ENCODE peak calls at places on chromosome 18, in four cellular contexts. N is AG04450, S is lower leg skin, X is esophagus squamous epithelium. R is an unnamed sample.

GRCh38 chr18:34661464-34662087 is 48.5 kb upstream of the DTNA start:
- DNase-seq in S (no peak), N (peak; percentile 7), X (no peak), R (peak; percentile 33)

GRCh38 chr18:62617793-62618591 is 95.2 kb downstream of the ZCCHC2 start:
- DNase-seq in S (peak; percentile 10), N (no peak), X (no peak), R (no peak)

GRCh38 chr18:67574749-67575148 is 58.2 kb upstream of the DSEL start:
- DNase-seq in X (no peak), S (no peak), N (no peak), R (no peak)

GRCh38 chr18:28455971-28456370 is 279.0 kb upstream of the CDH2 start:
- DNase-seq in S (no peak), X (no peak), N (no peak), R (no peak)

GRCh38 chr18:70380915-70381896 is 92.4 kb downstream of the SOCS6 start:
- DNase-seq in S (peak; percentile 86), N (no peak), X (no peak), R (peak; percentile 90)

GRCh38 chr18:57148263-57148662 is 1.4 kb downstream of the BOD1L2 start:
- DNase-seq in N (no peak), S (no peak), X (no peak), R (no peak)

GRCh38 chr18:37873416-37873815 is 307.8 kb upstream of the CELF4 start:
- DNase-seq in N (no peak), X (no peak), S (no peak), R (no peak)

GRCh38 chr18:37385846-37386435 is 179.7 kb downstream of the CELF4 start:
- DNase-seq in S (no peak), N (no peak), X (no peak), R (peak; percentile 18)

GRCh38 chr18:11807233-11807632 is 44.0 kb upstream of the CHMP1B start:
- DNase-seq in N (no peak), X (no peak), S (no peak), R (no peak)

GRCh38 chr18:42310956-42311355 is 355.9 kb downstream of the PIK3C3 start:
- DNase-seq in N (no peak), X (no peak), S (no peak), R (no peak)

GRCh38 chr18:7809455-7809854 is 242.3 kb downstream of the PTPRM start:
- DNase-seq in X (no peak), N (no peak), S (no peak), R (no peak)

GRCh38 chr18:53070706-53071105 is 730.7 kb downstream of the DCC start:
- DNase-seq in N (no peak), X (no peak), S (no peak), R (no peak)

GRCh38 chr18:6363216-6363615 is 51.5 kb downstream of the L3MBTL4 start:
- DNase-seq in X (no peak), S (no peak), N (no peak), R (no peak)

GRCh38 chr18:905307-905947 is 756 bp downstream of the ADCYAP1 start:
- DNase-seq in S (peak; percentile 29), X (no peak), N (no peak), R (no peak)

GRCh38 chr18:36298113-36298701 is 694 bp downstream of the FHOD3 start:
- DNase-seq in N (no peak), S (no peak), X (no peak), R (peak; percentile 12)

GRCh38 chr18:7038330-7038846 is 79.2 kb downstream of the LAMA1 start:
- DNase-seq in S (peak; percentile 97), X (no peak), N (peak; percentile 94), R (peak; percentile 71)

GRCh38 chr18:55997156-55997561 is 409.2 kb upstream of the TCF4 start:
- DNase-seq in X (no peak), N (no peak), S (no peak), R (no peak)

GRCh38 chr18:7876354-7876753 is 309.2 kb downstream of the PTPRM start:
- DNase-seq in N (no peak), X (no peak), S (no peak), R (no peak)

GRCh38 chr18:36735130-36735529 is 93.7 kb downstream of the TPGS2 start:
- DNase-seq in N (no peak), S (no peak), X (no peak), R (no peak)

GRCh38 chr18:26190506-26190905 is 35.7 kb upstream of the TAF4B start:
- DNase-seq in N (no peak), S (no peak), X (no peak), R (no peak)

GRCh38 chr18:79465392-79465991 is 69.8 kb downstream of the NFATC1 start:
- DNase-seq in N (no peak), X (no peak), S (no peak), R (no peak)

GRCh38 chr18:51164327-51165290 is 32.9 kb downstream of the MEX3C start:
- DNase-seq in N (no peak), X (no peak), S (peak; percentile 23), R (no peak)

GRCh38 chr18:50836521-50836957 is 16.7 kb upstream of the MRO start:
- DNase-seq in N (no peak), S (no peak), X (no peak), R (peak; percentile 51)

GRCh38 chr18:32734442-32734841 is 38.4 kb downstream of the KLHL14 start:
- DNase-seq in S (no peak), N (no peak), X (no peak), R (no peak)

GRCh38 chr18:23059541-23060465 is 75.5 kb upstream of the CABLES1 start:
- DNase-seq in S (no peak), X (no peak), N (no peak), R (no peak)

GRCh38 chr18:79588131-79588635 is 91.4 kb upstream of the CTDP1 start:
- DNase-seq in X (no peak), N (no peak), S (peak; percentile 81), R (no peak)

GRCh38 chr18:35673682-35674081 is 92.1 kb downstream of the GALNT1 start:
- DNase-seq in S (no peak), N (no peak), X (no peak), R (no peak)

GRCh38 chr18:10912790-10913560 is 236.4 kb downstream of the PIEZO2 start:
- DNase-seq in S (no peak), N (no peak), X (no peak), R (peak; percentile 21)

GRCh38 chr18:69400976-69401474 is 337 bp downstream of the DOK6 start:
- DNase-seq in X (no peak), N (no peak), S (no peak), R (no peak)

GRCh38 chr18:22167091-22167470 is 2.3 kb upstream of the GATA6 start:
- DNase-seq in X (no peak), N (no peak), S (peak; percentile 73), R (peak; percentile 25)

GRCh38 chr18:74804677-74805076 is 207.0 kb downstream of the ZNF407 start:
- DNase-seq in N (no peak), S (no peak), X (no peak), R (no peak)

DNA sequence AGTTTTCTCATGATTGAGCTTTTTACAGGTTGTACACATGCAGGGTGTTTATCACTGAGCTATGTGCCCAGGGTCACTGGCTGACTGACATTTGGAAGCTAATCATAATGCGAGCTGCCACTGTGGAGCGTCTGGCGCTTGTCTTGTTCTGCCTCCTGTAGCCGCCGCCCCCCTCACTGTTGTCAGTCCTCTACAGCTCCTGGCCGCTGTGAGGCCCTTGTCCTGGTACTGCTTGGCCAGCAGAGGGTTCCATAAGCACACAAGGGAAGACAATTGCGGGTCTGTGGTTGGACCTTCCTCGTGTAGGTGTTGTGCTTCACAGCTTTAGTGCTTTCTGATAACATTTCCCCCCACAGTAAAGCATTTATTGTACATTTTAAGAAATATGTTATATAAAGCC is 105.6 kb upstream of the LDLRAD4 start:
- DNase-seq in S (no peak), N (no peak), X (no peak), R (peak; percentile 16)
- TF ChIP-seq CTCF in S (no peak), N (peak; percentile 52), X (peak; percentile 17), R (no peak)

GRCh38 chr18:40937386-40937785 is 1017.6 kb upstream of the PIK3C3 start:
- DNase-seq in S (no peak), X (no peak), N (no peak), R (no peak)

GRCh38 chr18:40932862-40933261 is 1022.2 kb upstream of the PIK3C3 start:
- DNase-seq in X (no peak), S (no peak), N (no peak), R (no peak)

GRCh38 chr18:40938615-40939014 is 1016.4 kb upstream of the PIK3C3 start:
- DNase-seq in X (no peak), S (no peak), N (no peak), R (no peak)

GRCh38 chr18:40939636-40940035 is 1015.4 kb upstream of the PIK3C3 start:
- DNase-seq in N (no peak), S (no peak), X (no peak), R (no peak)

GRCh38 chr18:40935423-40935822 is 1019.6 kb upstream of the PIK3C3 start:
- DNase-seq in X (no peak), S (no peak), N (no peak), R (no peak)
- TF ChIP-seq CTCF in X (no peak), S (no peak), N (peak; percentile 45), R (peak; percentile 15)

DNA sequence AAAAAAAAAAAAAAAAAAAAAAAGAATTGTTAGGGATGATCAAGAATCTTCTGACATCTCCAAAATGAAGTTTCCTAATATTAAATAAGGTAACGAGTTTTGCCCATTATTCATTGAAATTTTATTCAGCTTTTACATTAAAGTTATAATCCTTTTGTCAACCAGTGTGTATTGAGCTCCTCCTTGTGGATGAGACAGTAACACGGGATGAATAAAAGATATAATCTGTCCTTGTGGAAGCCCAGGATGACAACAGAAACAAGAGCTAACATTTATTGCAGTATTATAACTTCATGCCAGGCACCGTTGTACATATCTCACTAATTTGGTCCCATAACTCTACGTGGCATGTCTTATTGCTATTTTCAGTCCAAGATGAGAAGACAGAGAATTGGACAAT is 33.4 kb upstream of the SERPINB7 start:
- DNase-seq in N (no peak), X (no peak), S (no peak), R (no peak)
- TF ChIP-seq CTCF in N (peak; percentile 69), X (peak; percentile 82), S (no peak), R (peak; percentile 36)

GRCh38 chr18:4017479-4017878 is 437.6 kb downstream of the DLGAP1 start:
- DNase-seq in N (no peak), S (no peak), X (no peak), R (peak; percentile 53)
- TF ChIP-seq CTCF in N (peak; percentile 12), S (no peak), X (no peak), R (no peak)

R was measured in Calu3.